ENCODE peak calls at places on chromosomes 5 and 9, in seven cellular contexts. One of them, this sample, is unnamed.

GRCh38 chr9:111630182-111631070 is 708 bp upstream of the DNAJC25 start:
- DNase-seq in HepG2: no peak
- DNase-seq in fibroblast of lung: no peak
- DNase-seq in HCT116: no peak
- DNase-seq in mammary epithelial cell: no peak
- DNase-seq in esophagus muscularis mucosa: no peak
- DNase-seq in spleen: peak; percentile 78
- DNase-seq in this sample: no peak

GRCh38 chr5:133245191-133246052 is 193.6 kb downstream of the HSPA4 start:
- DNase-seq in HepG2: peak; percentile 40
- DNase-seq in fibroblast of lung: peak; percentile 85
- DNase-seq in HCT116: peak; percentile 93
- DNase-seq in mammary epithelial cell: peak; percentile 97
- DNase-seq in esophagus muscularis mucosa: no peak
- DNase-seq in spleen: peak; percentile 40
- DNase-seq in this sample: peak; percentile 94

GRCh38 chr9:133954862-133955529 is 37.1 kb downstream of the VAV2 start:
- DNase-seq in HepG2: no peak
- DNase-seq in fibroblast of lung: no peak
- DNase-seq in HCT116: no peak
- DNase-seq in mammary epithelial cell: no peak
- DNase-seq in esophagus muscularis mucosa: no peak
- DNase-seq in spleen: peak; percentile 79
- DNase-seq in this sample: no peak

GRCh38 chr5:161846731-161847130 is 1.2 kb upstream of the GABRA1 start:
- DNase-seq in HepG2: no peak
- DNase-seq in fibroblast of lung: no peak
- DNase-seq in HCT116: no peak
- DNase-seq in mammary epithelial cell: peak; percentile 3
- DNase-seq in esophagus muscularis mucosa: no peak
- DNase-seq in spleen: no peak
- DNase-seq in this sample: no peak

GRCh38 chr5:154312571-154312970 is 122.0 kb downstream of the GALNT10 start:
- DNase-seq in HepG2: no peak
- DNase-seq in fibroblast of lung: peak; percentile 24
- DNase-seq in HCT116: no peak
- DNase-seq in mammary epithelial cell: no peak
- DNase-seq in esophagus muscularis mucosa: no peak
- DNase-seq in spleen: no peak
- DNase-seq in this sample: no peak

GRCh38 chr5:107696071-107696470 is 25.3 kb upstream of the EFNA5 start:
- DNase-seq in HepG2: no peak
- DNase-seq in fibroblast of lung: no peak
- DNase-seq in HCT116: no peak
- DNase-seq in mammary epithelial cell: no peak
- DNase-seq in esophagus muscularis mucosa: no peak
- DNase-seq in spleen: no peak
- DNase-seq in this sample: no peak

GRCh38 chr9:103789686-103790085 is 304.4 kb upstream of the SMC2 start:
- DNase-seq in HepG2: peak; percentile 16
- DNase-seq in fibroblast of lung: no peak
- DNase-seq in HCT116: no peak
- DNase-seq in mammary epithelial cell: peak; percentile 33
- DNase-seq in esophagus muscularis mucosa: no peak
- DNase-seq in spleen: no peak
- DNase-seq in this sample: no peak

GRCh38 chr5:39605966-39606591 is 181.3 kb upstream of the DAB2 start:
- DNase-seq in HepG2: no peak
- DNase-seq in fibroblast of lung: peak; percentile 60
- DNase-seq in HCT116: no peak
- DNase-seq in mammary epithelial cell: peak; percentile 16
- DNase-seq in esophagus muscularis mucosa: no peak
- DNase-seq in spleen: no peak
- DNase-seq in this sample: no peak

GRCh38 chr9:128276574-128277270 is 646 bp downstream of the SWI5 start:
- DNase-seq in HepG2: no peak
- DNase-seq in fibroblast of lung: peak; percentile 37
- DNase-seq in HCT116: no peak
- DNase-seq in mammary epithelial cell: peak; percentile 24
- DNase-seq in esophagus muscularis mucosa: peak; percentile 93
- DNase-seq in spleen: no peak
- DNase-seq in this sample: no peak

GRCh38 chr9:32581512-32582143 is 8.7 kb upstream of the NDUFB6 start:
- DNase-seq in HepG2: peak; percentile 61
- DNase-seq in fibroblast of lung: peak; percentile 73
- DNase-seq in HCT116: peak; percentile 71
- DNase-seq in mammary epithelial cell: peak; percentile 48
- DNase-seq in esophagus muscularis mucosa: no peak
- DNase-seq in spleen: no peak
- DNase-seq in this sample: peak; percentile 11

GRCh38 chr5:64612349-64612961 is 77.8 kb upstream of the SHISAL2B start:
- DNase-seq in HepG2: peak; percentile 39
- DNase-seq in fibroblast of lung: peak; percentile 80
- DNase-seq in HCT116: peak; percentile 48
- DNase-seq in mammary epithelial cell: peak; percentile 56
- DNase-seq in esophagus muscularis mucosa: peak; percentile 60
- DNase-seq in spleen: no peak
- DNase-seq in this sample: peak; percentile 37

GRCh38 chr9:16729656-16730055 is 140.8 kb downstream of the BNC2 start:
- DNase-seq in HepG2: no peak
- DNase-seq in fibroblast of lung: no peak
- DNase-seq in HCT116: no peak
- DNase-seq in mammary epithelial cell: no peak
- DNase-seq in esophagus muscularis mucosa: no peak
- DNase-seq in spleen: no peak
- DNase-seq in this sample: no peak

GRCh38 chr9:107249665-107250285 is 33.3 kb upstream of the RAD23B start:
- DNase-seq in HepG2: no peak
- DNase-seq in fibroblast of lung: no peak
- DNase-seq in HCT116: no peak
- DNase-seq in mammary epithelial cell: no peak
- DNase-seq in esophagus muscularis mucosa: no peak
- DNase-seq in spleen: no peak
- DNase-seq in this sample: no peak

GRCh38 chr5:121757753-121758152 is 93.9 kb upstream of the FTMT start:
- DNase-seq in HepG2: no peak
- DNase-seq in fibroblast of lung: no peak
- DNase-seq in HCT116: no peak
- DNase-seq in mammary epithelial cell: no peak
- DNase-seq in esophagus muscularis mucosa: no peak
- DNase-seq in spleen: no peak
- DNase-seq in this sample: no peak

GRCh38 chr5:154947778-154948177 is 6.9 kb downstream of the MRPL22 start:
- DNase-seq in HepG2: peak; percentile 56
- DNase-seq in fibroblast of lung: no peak
- DNase-seq in HCT116: no peak
- DNase-seq in mammary epithelial cell: no peak
- DNase-seq in esophagus muscularis mucosa: no peak
- DNase-seq in spleen: no peak
- DNase-seq in this sample: no peak

GRCh38 chr9:113708821-113709713 is 167.0 kb upstream of the ZNF618 start:
- DNase-seq in HepG2: peak; percentile 32
- DNase-seq in fibroblast of lung: no peak
- DNase-seq in HCT116: no peak
- DNase-seq in mammary epithelial cell: no peak
- DNase-seq in esophagus muscularis mucosa: no peak
- DNase-seq in spleen: no peak
- DNase-seq in this sample: no peak

GRCh38 chr5:178324481-178325310 is 92.1 kb upstream of the PHYKPL start:
- DNase-seq in HepG2: no peak
- DNase-seq in fibroblast of lung: no peak
- DNase-seq in HCT116: no peak
- DNase-seq in mammary epithelial cell: no peak
- DNase-seq in esophagus muscularis mucosa: no peak
- DNase-seq in spleen: peak; percentile 81
- DNase-seq in this sample: no peak

GRCh38 chr9:100449420-100449819 is 22.5 kb downstream of the MSANTD3 start:
- DNase-seq in HepG2: no peak
- DNase-seq in fibroblast of lung: no peak
- DNase-seq in HCT116: no peak
- DNase-seq in mammary epithelial cell: no peak
- DNase-seq in esophagus muscularis mucosa: no peak
- DNase-seq in spleen: no peak
- DNase-seq in this sample: no peak

DNA sequence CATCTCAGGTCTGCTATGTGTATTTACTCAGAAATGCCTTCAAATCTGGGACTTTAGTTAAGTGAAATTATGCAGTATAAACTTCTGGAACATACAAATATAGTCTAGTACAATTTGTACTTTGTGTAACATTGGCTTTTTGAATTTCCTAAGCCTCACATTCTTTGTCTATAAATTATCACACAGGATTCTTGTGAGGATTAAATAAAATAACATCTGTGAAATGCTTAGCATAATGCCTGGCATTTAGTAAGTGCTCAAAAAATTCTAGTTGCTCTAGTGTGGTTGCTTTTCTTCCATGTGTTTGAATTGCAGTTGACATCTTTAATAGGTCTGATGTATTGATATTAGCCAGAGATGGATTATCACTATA is 2.6 kb downstream of the HMMR start:
- DNase-seq in HepG2: no peak
- DNase-seq in fibroblast of lung: peak; percentile 19
- DNase-seq in HCT116: no peak
- DNase-seq in mammary epithelial cell: no peak
- DNase-seq in esophagus muscularis mucosa: no peak
- DNase-seq in spleen: no peak
- DNase-seq in this sample: no peak
- H3K4me3 ChIP-seq in HepG2: no peak overlapping the region
- H3K4me3 ChIP-seq in fibroblast of lung: no peak overlapping the region
- H3K4me3 ChIP-seq in HCT116: no peak overlapping the region
- H3K4me3 ChIP-seq in mammary epithelial cell: no peak overlapping the region
- H3K4me3 ChIP-seq in esophagus muscularis mucosa: no peak overlapping the region
- H3K4me3 ChIP-seq in spleen: no peak overlapping the region
- H3K4me3 ChIP-seq in this sample: no peak overlapping the region

GRCh38 chr5:151581841-151582583 is 9.1 kb downstream of the FAT2 start:
- DNase-seq in HepG2: no peak
- DNase-seq in fibroblast of lung: no peak
- DNase-seq in HCT116: no peak
- DNase-seq in mammary epithelial cell: peak; percentile 88
- DNase-seq in esophagus muscularis mucosa: no peak
- DNase-seq in spleen: no peak
- DNase-seq in this sample: no peak

GRCh38 chr5:151578326-151579025 is 12.7 kb downstream of the FAT2 start:
- DNase-seq in HepG2: no peak
- DNase-seq in fibroblast of lung: no peak
- DNase-seq in HCT116: no peak
- DNase-seq in mammary epithelial cell: no peak
- DNase-seq in esophagus muscularis mucosa: no peak
- DNase-seq in spleen: no peak
- DNase-seq in this sample: no peak

GRCh38 chr5:151581347-151581746 is 9.8 kb downstream of the FAT2 start:
- DNase-seq in HepG2: no peak
- DNase-seq in fibroblast of lung: no peak
- DNase-seq in HCT116: no peak
- DNase-seq in mammary epithelial cell: no peak
- DNase-seq in esophagus muscularis mucosa: no peak
- DNase-seq in spleen: no peak
- DNase-seq in this sample: no peak

GRCh38 chr5:151580239-151580638 is 10.9 kb downstream of the FAT2 start:
- DNase-seq in HepG2: no peak
- DNase-seq in fibroblast of lung: no peak
- DNase-seq in HCT116: no peak
- DNase-seq in mammary epithelial cell: no peak
- DNase-seq in esophagus muscularis mucosa: no peak
- DNase-seq in spleen: no peak
- DNase-seq in this sample: no peak

GRCh38 chr5:151580858-151581257 is 10.3 kb downstream of the FAT2 start:
- DNase-seq in HepG2: no peak
- DNase-seq in fibroblast of lung: no peak
- DNase-seq in HCT116: no peak
- DNase-seq in mammary epithelial cell: no peak
- DNase-seq in esophagus muscularis mucosa: no peak
- DNase-seq in spleen: no peak
- DNase-seq in this sample: no peak
- TF ChIP-seq CTCF in HepG2: no peak
- TF ChIP-seq CTCF in fibroblast of lung: no peak
- TF ChIP-seq CTCF in HCT116: no peak
- TF ChIP-seq CTCF in mammary epithelial cell: no peak
- TF ChIP-seq CTCF in esophagus muscularis mucosa: no peak
- TF ChIP-seq CTCF in spleen: no peak
- TF ChIP-seq CTCF in this sample: no peak

GRCh38 chr9:129597355-129598088 is 23.4 kb downstream of the C9orf50 start:
- DNase-seq in HepG2: peak; percentile 93
- DNase-seq in fibroblast of lung: peak; percentile 81
- DNase-seq in HCT116: peak; percentile 86
- DNase-seq in mammary epithelial cell: peak; percentile 32
- DNase-seq in esophagus muscularis mucosa: no peak
- DNase-seq in spleen: no peak
- DNase-seq in this sample: no peak

GRCh38 chr9:129596541-129597328 is 24.2 kb downstream of the C9orf50 start:
- DNase-seq in HepG2: peak; percentile 82
- DNase-seq in fibroblast of lung: peak; percentile 94
- DNase-seq in HCT116: peak; percentile 88
- DNase-seq in mammary epithelial cell: no peak
- DNase-seq in esophagus muscularis mucosa: no peak
- DNase-seq in spleen: no peak
- DNase-seq in this sample: no peak

GRCh38 chr9:129594632-129595031 is 26.3 kb downstream of the C9orf50 start:
- DNase-seq in HepG2: no peak
- DNase-seq in fibroblast of lung: no peak
- DNase-seq in HCT116: no peak
- DNase-seq in mammary epithelial cell: no peak
- DNase-seq in esophagus muscularis mucosa: no peak
- DNase-seq in spleen: no peak
- DNase-seq in this sample: no peak

GRCh38 chr9:129595323-129595741 is 25.6 kb downstream of the C9orf50 start:
- DNase-seq in HepG2: no peak
- DNase-seq in fibroblast of lung: no peak
- DNase-seq in HCT116: no peak
- DNase-seq in mammary epithelial cell: no peak
- DNase-seq in esophagus muscularis mucosa: no peak
- DNase-seq in spleen: no peak
- DNase-seq in this sample: no peak

DNA sequence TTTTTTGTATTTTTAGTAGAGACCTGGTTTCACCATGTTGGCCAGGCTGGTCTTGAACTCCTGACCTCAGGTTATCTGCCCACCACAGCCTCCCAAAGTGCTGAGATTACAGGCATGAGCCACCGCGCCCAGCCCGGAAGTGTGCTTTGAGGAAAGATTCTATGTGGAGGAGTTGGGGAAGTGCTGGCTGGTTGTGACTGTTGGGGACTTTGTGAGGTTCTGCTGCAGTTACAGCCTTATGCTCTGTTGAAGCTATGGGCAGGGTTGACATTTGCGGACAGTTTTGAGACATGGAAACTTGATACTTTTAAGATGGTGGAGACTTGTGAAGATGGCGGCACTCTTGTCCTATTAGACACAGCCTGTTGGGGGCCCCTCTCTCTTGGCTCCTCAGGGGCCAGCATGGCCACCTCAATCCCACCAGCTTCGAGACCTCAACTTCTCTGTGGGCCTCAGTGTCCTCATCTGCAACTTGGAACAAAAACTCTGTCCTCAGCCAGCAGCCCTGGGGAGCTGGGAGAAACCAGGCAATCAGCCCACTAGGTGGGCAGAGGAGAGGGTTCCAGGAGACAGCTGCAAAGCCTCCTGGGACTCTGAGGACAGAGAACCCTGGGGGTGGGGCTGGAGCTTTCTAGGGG is 24.9 kb downstream of the C9orf50 start:
- DNase-seq in HepG2: no peak
- DNase-seq in fibroblast of lung: no peak
- DNase-seq in HCT116: no peak
- DNase-seq in mammary epithelial cell: no peak
- DNase-seq in esophagus muscularis mucosa: no peak
- DNase-seq in spleen: no peak
- DNase-seq in this sample: no peak
- H3K4me3 ChIP-seq in HepG2: peak overlapping the region; percentile 59
- H3K4me3 ChIP-seq in fibroblast of lung: no peak overlapping the region
- H3K4me3 ChIP-seq in HCT116: peak overlapping the region; percentile 57
- H3K4me3 ChIP-seq in mammary epithelial cell: no peak overlapping the region
- H3K4me3 ChIP-seq in esophagus muscularis mucosa: no peak overlapping the region
- H3K4me3 ChIP-seq in spleen: no peak overlapping the region
- H3K4me3 ChIP-seq in this sample: peak overlapping the region; percentile 53

GRCh38 chr5:167743685-167744084 is 547.8 kb upstream of the WWC1 start:
- DNase-seq in HepG2: no peak
- DNase-seq in fibroblast of lung: peak; percentile 49
- DNase-seq in HCT116: no peak
- DNase-seq in mammary epithelial cell: peak; percentile 63
- DNase-seq in esophagus muscularis mucosa: no peak
- DNase-seq in spleen: no peak
- DNase-seq in this sample: no peak
- TF ChIP-seq CTCF in HepG2: no peak
- TF ChIP-seq CTCF in fibroblast of lung: no peak
- TF ChIP-seq CTCF in HCT116: no peak
- TF ChIP-seq CTCF in mammary epithelial cell: no peak
- TF ChIP-seq CTCF in esophagus muscularis mucosa: no peak
- TF ChIP-seq CTCF in spleen: no peak
- TF ChIP-seq CTCF in this sample: no peak